ENCODE peak calls at places on chromosomes 6 and 20, in six cellular contexts. One of them, this sample, is unnamed.

GRCh38 chr6:127514396-127515227 is 4.5 kb downstream of the MTCL3 start:
- DNase-seq in fibroblast of lung: peak; percentile 72
- DNase-seq in naive thymus-derived CD4-positive, alpha-beta T cell: peak; percentile 51
- DNase-seq in ascending aorta: peak; percentile 62
- DNase-seq in psoas muscle: peak; percentile 54
- DNase-seq in CD8-positive, alpha-beta memory T cell: peak; percentile 32
- DNase-seq in this sample: peak; percentile 32

GRCh38 chr6:38341501-38341900 is 298.2 kb downstream of the BTBD9 start:
- DNase-seq in fibroblast of lung: peak; percentile 23
- DNase-seq in naive thymus-derived CD4-positive, alpha-beta T cell: no peak
- DNase-seq in ascending aorta: no peak
- DNase-seq in psoas muscle: no peak
- DNase-seq in CD8-positive, alpha-beta memory T cell: no peak
- DNase-seq in this sample: no peak

GRCh38 chr6:4778086-4778485 is 1.9 kb downstream of the CDYL start:
- DNase-seq in fibroblast of lung: peak; percentile 23
- DNase-seq in naive thymus-derived CD4-positive, alpha-beta T cell: no peak
- DNase-seq in ascending aorta: no peak
- DNase-seq in psoas muscle: no peak
- DNase-seq in CD8-positive, alpha-beta memory T cell: no peak
- DNase-seq in this sample: no peak

GRCh38 chr6:34129753-34130152 is 16.1 kb downstream of the GRM4 start:
- DNase-seq in fibroblast of lung: no peak
- DNase-seq in naive thymus-derived CD4-positive, alpha-beta T cell: no peak
- DNase-seq in ascending aorta: no peak
- DNase-seq in psoas muscle: no peak
- DNase-seq in CD8-positive, alpha-beta memory T cell: no peak
- DNase-seq in this sample: no peak

GRCh38 chr6:105072799-105073199 is 107.0 kb downstream of the POPDC3 start:
- DNase-seq in fibroblast of lung: peak; percentile 24
- DNase-seq in naive thymus-derived CD4-positive, alpha-beta T cell: no peak
- DNase-seq in ascending aorta: no peak
- DNase-seq in psoas muscle: no peak
- DNase-seq in CD8-positive, alpha-beta memory T cell: no peak
- DNase-seq in this sample: no peak

GRCh38 chr6:30752164-30752927 is 8.0 kb upstream of the IER3 start:
- DNase-seq in fibroblast of lung: peak; percentile 100
- DNase-seq in naive thymus-derived CD4-positive, alpha-beta T cell: no peak
- DNase-seq in ascending aorta: peak; percentile 99
- DNase-seq in psoas muscle: peak; percentile 99
- DNase-seq in CD8-positive, alpha-beta memory T cell: no peak
- DNase-seq in this sample: peak; percentile 88

GRCh38 chr20:44644384-44645131 is 6.9 kb downstream of the ADA start:
- DNase-seq in fibroblast of lung: no peak
- DNase-seq in naive thymus-derived CD4-positive, alpha-beta T cell: peak; percentile 59
- DNase-seq in ascending aorta: no peak
- DNase-seq in psoas muscle: no peak
- DNase-seq in CD8-positive, alpha-beta memory T cell: peak; percentile 44
- DNase-seq in this sample: no peak

GRCh38 chr6:148348778-148349177 is 6.1 kb downstream of the SASH1 start:
- DNase-seq in fibroblast of lung: no peak
- DNase-seq in naive thymus-derived CD4-positive, alpha-beta T cell: no peak
- DNase-seq in ascending aorta: no peak
- DNase-seq in psoas muscle: no peak
- DNase-seq in CD8-positive, alpha-beta memory T cell: no peak
- DNase-seq in this sample: no peak

GRCh38 chr6:35081426-35081851 is 59.7 kb downstream of the TCP11 start:
- DNase-seq in fibroblast of lung: peak; percentile 50
- DNase-seq in naive thymus-derived CD4-positive, alpha-beta T cell: no peak
- DNase-seq in ascending aorta: peak; percentile 63
- DNase-seq in psoas muscle: no peak
- DNase-seq in CD8-positive, alpha-beta memory T cell: no peak
- DNase-seq in this sample: peak; percentile 18

GRCh38 chr6:79687759-79688158 is 56.6 kb downstream of the SH3BGRL2 start:
- DNase-seq in fibroblast of lung: no peak
- DNase-seq in naive thymus-derived CD4-positive, alpha-beta T cell: no peak
- DNase-seq in ascending aorta: no peak
- DNase-seq in psoas muscle: no peak
- DNase-seq in CD8-positive, alpha-beta memory T cell: no peak
- DNase-seq in this sample: no peak

GRCh38 chr20:11651647-11652046 is 266.0 kb upstream of the BTBD3 start:
- DNase-seq in fibroblast of lung: no peak
- DNase-seq in naive thymus-derived CD4-positive, alpha-beta T cell: no peak
- DNase-seq in ascending aorta: no peak
- DNase-seq in psoas muscle: no peak
- DNase-seq in CD8-positive, alpha-beta memory T cell: no peak
- DNase-seq in this sample: no peak

GRCh38 chr6:118505656-118506055 is 42.4 kb upstream of the PLN start:
- DNase-seq in fibroblast of lung: no peak
- DNase-seq in naive thymus-derived CD4-positive, alpha-beta T cell: no peak
- DNase-seq in ascending aorta: no peak
- DNase-seq in psoas muscle: no peak
- DNase-seq in CD8-positive, alpha-beta memory T cell: no peak
- DNase-seq in this sample: no peak

GRCh38 chr6:10595731-10596664 is 74.8 kb downstream of the GCNT2 start:
- DNase-seq in fibroblast of lung: peak; percentile 78
- DNase-seq in naive thymus-derived CD4-positive, alpha-beta T cell: no peak
- DNase-seq in ascending aorta: no peak
- DNase-seq in psoas muscle: no peak
- DNase-seq in CD8-positive, alpha-beta memory T cell: no peak
- DNase-seq in this sample: no peak

GRCh38 chr20:61575151-61575937 is 323.3 kb downstream of the CDH4 start:
- DNase-seq in fibroblast of lung: no peak
- DNase-seq in naive thymus-derived CD4-positive, alpha-beta T cell: no peak
- DNase-seq in ascending aorta: no peak
- DNase-seq in psoas muscle: no peak
- DNase-seq in CD8-positive, alpha-beta memory T cell: no peak
- DNase-seq in this sample: no peak

GRCh38 chr6:92270365-92270764 is 1149.0 kb downstream of the EPHA7 start:
- DNase-seq in fibroblast of lung: no peak
- DNase-seq in naive thymus-derived CD4-positive, alpha-beta T cell: no peak
- DNase-seq in ascending aorta: no peak
- DNase-seq in psoas muscle: no peak
- DNase-seq in CD8-positive, alpha-beta memory T cell: no peak
- DNase-seq in this sample: no peak

GRCh38 chr6:67451874-67452273 is 1183.2 kb upstream of the ADGRB3 start:
- DNase-seq in fibroblast of lung: no peak
- DNase-seq in naive thymus-derived CD4-positive, alpha-beta T cell: no peak
- DNase-seq in ascending aorta: no peak
- DNase-seq in psoas muscle: no peak
- DNase-seq in CD8-positive, alpha-beta memory T cell: no peak
- DNase-seq in this sample: no peak

DNA sequence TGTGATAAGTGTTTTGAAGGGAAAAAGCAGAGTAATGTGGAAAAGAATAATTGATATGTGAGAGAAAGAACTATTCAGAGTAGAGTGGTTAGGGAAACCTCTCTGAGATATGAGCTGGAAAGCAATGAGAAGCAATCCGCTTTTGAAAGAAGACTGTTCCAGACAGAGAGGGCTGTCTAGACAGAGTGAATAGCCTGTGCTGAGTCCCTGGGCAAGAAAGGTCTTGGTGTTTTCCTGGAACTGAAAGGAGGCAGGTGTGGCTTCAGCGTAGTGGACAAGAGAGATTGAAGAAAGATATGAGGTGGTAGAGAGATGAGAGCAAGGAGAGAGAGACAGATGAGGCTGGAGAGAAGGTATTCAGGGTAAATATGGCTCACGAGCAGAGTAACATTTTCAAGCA is 190.8 kb downstream of the UBE3D start:
- DNase-seq in fibroblast of lung: peak; percentile 22
- DNase-seq in naive thymus-derived CD4-positive, alpha-beta T cell: no peak
- DNase-seq in ascending aorta: no peak
- DNase-seq in psoas muscle: no peak
- DNase-seq in CD8-positive, alpha-beta memory T cell: no peak
- DNase-seq in this sample: no peak
- H3K27ac ChIP-seq in fibroblast of lung: no peak overlapping the region
- H3K27ac ChIP-seq in naive thymus-derived CD4-positive, alpha-beta T cell: no peak overlapping the region
- H3K27ac ChIP-seq in ascending aorta: no peak overlapping the region
- H3K27ac ChIP-seq in psoas muscle: no peak overlapping the region
- H3K27ac ChIP-seq in CD8-positive, alpha-beta memory T cell: no peak overlapping the region
- H3K27ac ChIP-seq in this sample: no peak overlapping the region

DNA sequence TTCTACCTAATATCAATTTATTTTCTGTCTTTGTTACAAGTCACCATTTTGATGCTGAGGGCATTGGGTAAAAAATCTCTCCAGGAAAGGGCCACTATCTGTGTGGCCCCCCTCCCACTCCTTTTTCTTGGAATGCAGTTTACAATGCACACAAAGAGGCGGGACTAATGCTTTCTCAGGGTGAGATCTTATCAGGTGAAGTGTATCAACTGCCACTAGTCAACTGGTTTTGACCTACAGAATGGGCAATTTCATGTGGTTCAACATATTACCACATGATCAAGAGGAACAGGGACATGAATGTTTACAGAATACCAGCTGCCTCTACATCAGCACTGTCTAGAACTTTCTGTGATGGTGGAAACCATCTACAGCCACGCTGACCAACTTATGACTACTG is 3.7 kb downstream of the RRBP1 start:
- DNase-seq in fibroblast of lung: no peak
- DNase-seq in naive thymus-derived CD4-positive, alpha-beta T cell: no peak
- DNase-seq in ascending aorta: no peak
- DNase-seq in psoas muscle: no peak
- DNase-seq in CD8-positive, alpha-beta memory T cell: no peak
- DNase-seq in this sample: no peak
- H3K36me3 ChIP-seq in fibroblast of lung: peaks cover 10% of the 10 kb centered on the region
- H3K36me3 ChIP-seq in naive thymus-derived CD4-positive, alpha-beta T cell: no peaks in the 10 kb centered on the region
- H3K36me3 ChIP-seq in ascending aorta: peaks cover 4% of the 10 kb centered on the region
- H3K36me3 ChIP-seq in psoas muscle: peaks cover 6% of the 10 kb centered on the region
- H3K36me3 ChIP-seq in CD8-positive, alpha-beta memory T cell: no peaks in the 10 kb centered on the region
- H3K36me3 ChIP-seq in this sample: no peaks in the 10 kb centered on the region

GRCh38 chr6:2810092-2810671 is 31.5 kb downstream of the SERPINB1 start:
- DNase-seq in fibroblast of lung: no peak
- DNase-seq in naive thymus-derived CD4-positive, alpha-beta T cell: no peak
- DNase-seq in ascending aorta: no peak
- DNase-seq in psoas muscle: no peak
- DNase-seq in CD8-positive, alpha-beta memory T cell: no peak
- DNase-seq in this sample: peak; percentile 79

GRCh38 chr6:2809015-2809414 is 32.6 kb downstream of the SERPINB1 start:
- DNase-seq in fibroblast of lung: no peak
- DNase-seq in naive thymus-derived CD4-positive, alpha-beta T cell: no peak
- DNase-seq in ascending aorta: no peak
- DNase-seq in psoas muscle: no peak
- DNase-seq in CD8-positive, alpha-beta memory T cell: no peak
- DNase-seq in this sample: no peak

GRCh38 chr6:2805031-2805430 is 36.6 kb downstream of the SERPINB1 start:
- DNase-seq in fibroblast of lung: no peak
- DNase-seq in naive thymus-derived CD4-positive, alpha-beta T cell: no peak
- DNase-seq in ascending aorta: no peak
- DNase-seq in psoas muscle: no peak
- DNase-seq in CD8-positive, alpha-beta memory T cell: no peak
- DNase-seq in this sample: no peak

GRCh38 chr6:2806664-2807063 is 35.0 kb downstream of the SERPINB1 start:
- DNase-seq in fibroblast of lung: no peak
- DNase-seq in naive thymus-derived CD4-positive, alpha-beta T cell: no peak
- DNase-seq in ascending aorta: no peak
- DNase-seq in psoas muscle: no peak
- DNase-seq in CD8-positive, alpha-beta memory T cell: no peak
- DNase-seq in this sample: no peak

DNA sequence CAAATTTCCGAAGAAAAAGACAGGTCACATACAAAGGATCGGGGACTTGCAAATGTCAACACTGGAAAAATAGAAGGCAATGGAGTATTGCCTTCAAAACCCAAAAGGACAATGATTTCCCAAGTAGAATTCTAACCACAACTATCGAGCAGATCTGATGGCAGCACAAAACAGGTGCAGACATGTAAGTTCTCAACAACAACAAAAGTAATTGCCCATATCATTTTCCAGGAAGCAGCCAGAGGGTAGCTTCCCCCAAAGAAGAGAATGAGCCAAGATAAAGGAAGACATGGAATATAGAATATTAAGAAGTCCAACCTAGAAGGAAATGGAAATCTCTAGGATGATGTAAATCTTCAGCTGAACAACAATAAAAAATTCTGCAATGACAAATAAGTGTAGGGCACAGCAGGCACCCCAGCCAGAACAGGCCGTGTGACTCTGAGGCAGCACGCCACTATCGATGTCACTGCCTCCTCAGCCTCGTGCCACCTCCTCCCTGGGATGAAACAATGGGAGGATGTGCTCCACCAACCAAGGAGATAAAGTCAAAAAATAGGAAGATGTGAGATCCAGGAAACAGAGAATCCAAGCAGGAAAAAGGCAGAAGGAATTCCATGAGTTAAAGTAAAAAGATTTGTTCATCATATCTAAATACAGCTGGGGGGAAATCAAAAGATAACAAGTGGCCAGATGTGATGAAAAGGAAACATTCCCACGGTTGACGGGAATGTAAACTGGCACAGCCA is 34.1 kb downstream of the SERPINB1 start:
- DNase-seq in fibroblast of lung: no peak
- DNase-seq in naive thymus-derived CD4-positive, alpha-beta T cell: no peak
- DNase-seq in ascending aorta: no peak
- DNase-seq in psoas muscle: no peak
- DNase-seq in CD8-positive, alpha-beta memory T cell: no peak
- DNase-seq in this sample: peak; percentile 50
- H3K27ac ChIP-seq in fibroblast of lung: no peak overlapping the region
- H3K27ac ChIP-seq in naive thymus-derived CD4-positive, alpha-beta T cell: no peak overlapping the region
- H3K27ac ChIP-seq in ascending aorta: no peak overlapping the region
- H3K27ac ChIP-seq in psoas muscle: peak overlapping the region; percentile 23
- H3K27ac ChIP-seq in CD8-positive, alpha-beta memory T cell: no peak overlapping the region
- H3K27ac ChIP-seq in this sample: peak overlapping the region; percentile 2

GRCh38 chr6:144796070-144796469 is 510.9 kb downstream of the UTRN start:
- DNase-seq in fibroblast of lung: no peak
- DNase-seq in naive thymus-derived CD4-positive, alpha-beta T cell: no peak
- DNase-seq in ascending aorta: no peak
- DNase-seq in psoas muscle: no peak
- DNase-seq in CD8-positive, alpha-beta memory T cell: no peak
- DNase-seq in this sample: no peak
- H3K36me3 ChIP-seq in fibroblast of lung: no peaks in the 10 kb centered on the region
- H3K36me3 ChIP-seq in naive thymus-derived CD4-positive, alpha-beta T cell: peaks cover 33% of the 10 kb centered on the region
- H3K36me3 ChIP-seq in ascending aorta: no peaks in the 10 kb centered on the region
- H3K36me3 ChIP-seq in psoas muscle: peaks cover 36% of the 10 kb centered on the region
- H3K36me3 ChIP-seq in CD8-positive, alpha-beta memory T cell: peaks cover 24% of the 10 kb centered on the region
- H3K36me3 ChIP-seq in this sample: peaks cover 24% of the 10 kb centered on the region

DNA sequence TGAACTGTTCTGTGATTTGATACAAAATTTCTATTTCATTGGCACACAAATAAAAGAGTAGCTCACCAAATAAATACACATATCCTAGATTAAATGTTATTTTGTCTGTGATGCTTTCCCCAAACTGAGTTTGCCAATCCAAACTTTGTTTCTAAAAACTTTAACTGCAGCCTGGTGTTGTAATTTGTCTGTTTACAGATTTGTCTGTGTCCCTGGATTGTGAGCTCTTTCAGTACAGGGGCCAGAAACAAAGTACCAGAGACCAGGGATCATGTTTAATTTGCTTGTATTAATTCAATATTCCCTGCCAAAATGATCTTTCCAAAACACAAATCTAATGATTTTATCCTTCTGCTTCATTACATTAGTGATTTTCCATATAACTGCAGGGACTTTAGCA is 1044.6 kb upstream of the GJE1 start:
- DNase-seq in fibroblast of lung: no peak
- DNase-seq in naive thymus-derived CD4-positive, alpha-beta T cell: no peak
- DNase-seq in ascending aorta: no peak
- DNase-seq in psoas muscle: no peak
- DNase-seq in CD8-positive, alpha-beta memory T cell: no peak
- DNase-seq in this sample: no peak
- H3K27ac ChIP-seq in fibroblast of lung: no peak overlapping the region
- H3K27ac ChIP-seq in naive thymus-derived CD4-positive, alpha-beta T cell: no peak overlapping the region
- H3K27ac ChIP-seq in ascending aorta: no peak overlapping the region
- H3K27ac ChIP-seq in psoas muscle: no peak overlapping the region
- H3K27ac ChIP-seq in CD8-positive, alpha-beta memory T cell: no peak overlapping the region
- H3K27ac ChIP-seq in this sample: no peak overlapping the region